ENCODE peak calls at places on chromosome 22, in ten cellular contexts. K, E, J, I, Y, X, T, O, M and H are unnamed samples.

GRCh38 chr22:50460942-50461341 is 13.9 kb downstream of the SBF1 start:
- DNase-seq in M (no peak), K (no peak), J (no peak), E (no peak), X (no peak), I (no peak), Y (no peak), T (no peak), O (no peak), H (no peak)

GRCh38 chr22:20940904-20941385 is 23.7 kb downstream of the CRKL start:
- DNase-seq in O (no peak), J (no peak), X (no peak), Y (no peak), K (no peak), M (no peak), I (no peak), E (no peak), T (no peak), H (no peak)

GRCh38 chr22:30574095-30574981 is at the start of gene GAL3ST1:
- DNase-seq in J (peak; percentile 34), Y (no peak), X (peak; percentile 78), O (no peak), E (no peak), T (peak; percentile 66), K (peak; percentile 66), I (no peak), M (no peak), H (no peak)

GRCh38 chr22:31179345-31179744 is 19.4 kb downstream of the RNF185 start:
- DNase-seq in E (no peak), J (no peak), K (peak; percentile 4), O (no peak), X (no peak), Y (no peak), M (no peak), T (no peak), I (no peak), H (no peak)

GRCh38 chr22:28430656-28431055 is 249.0 kb downstream of the TTC28 start:
- DNase-seq in J (no peak), E (peak; percentile 71), X (no peak), T (no peak), Y (peak; percentile 58), I (no peak), M (no peak), O (no peak), K (no peak), H (no peak)

GRCh38 chr22:29308791-29309262 is 2.4 kb downstream of the GAS2L1 start:
- DNase-seq in M (peak; percentile 39), Y (peak; percentile 46), T (no peak), X (no peak), I (no peak), O (no peak), K (no peak), E (peak; percentile 34), J (no peak), H (no peak)

GRCh38 chr22:20268350-20269012 is 363 bp upstream of the RTN4R start:
- DNase-seq in O (peak; percentile 8), K (peak; percentile 83), Y (peak; percentile 55), E (peak; percentile 17), T (peak; percentile 7), J (peak; percentile 70), I (peak; percentile 85), M (peak; percentile 26), X (no peak), H (peak; percentile 85)

GRCh38 chr22:20444325-20444724 is 6.7 kb upstream of the SCARF2 start:
- DNase-seq in E (no peak), J (no peak), O (no peak), X (peak; percentile 10), T (no peak), M (no peak), K (no peak), Y (no peak), I (no peak), H (no peak)

GRCh38 chr22:19811811-19812771 is 42.6 kb downstream of the GNB1L start:
- DNase-seq in I (peak; percentile 2), O (no peak), E (no peak), K (no peak), X (peak; percentile 66), Y (no peak), J (no peak), T (no peak), M (no peak), H (no peak)

GRCh38 chr22:47036352-47036751 is 273.9 kb downstream of the TBC1D22A start:
- DNase-seq in E (no peak), I (no peak), T (no peak), J (no peak), Y (no peak), K (no peak), O (no peak), X (peak; percentile 28), M (no peak), H (no peak)

GRCh38 chr22:37337204-37337943 is 55.1 kb downstream of the CYTH4 start:
- DNase-seq in Y (peak; percentile 45), X (no peak), M (peak; percentile 49), O (no peak), K (no peak), T (no peak), I (no peak), E (peak; percentile 53), J (no peak), H (no peak)

GRCh38 chr22:49426098-49426497 is 401.6 kb downstream of the BRD1 start:
- DNase-seq in M (no peak), O (no peak), I (no peak), T (no peak), K (no peak), E (no peak), X (peak; percentile 29), Y (no peak), J (no peak), H (peak; percentile 16)

GRCh38 chr22:27804683-27805297 is 3.2 kb upstream of the MN1 start:
- DNase-seq in I (peak; percentile 78), J (peak; percentile 57), Y (peak; percentile 82), T (peak; percentile 57), X (peak; percentile 83), E (peak; percentile 78), O (no peak), M (peak; percentile 67), K (peak; percentile 77), H (no peak)

GRCh38 chr22:31122532-31123291 is at the start of gene INPP5J:
- DNase-seq in O (peak; percentile 44), J (peak; percentile 42), M (peak; percentile 37), X (peak; percentile 73), K (peak; percentile 61), E (peak; percentile 37), T (peak; percentile 78), I (no peak), Y (peak; percentile 36), H (no peak)

GRCh38 chr22:30435674-30436126 is 10.1 kb downstream of the MTFP1 start:
- DNase-seq in E (no peak), T (no peak), K (no peak), I (peak; percentile 46), Y (no peak), X (peak; percentile 87), O (peak; percentile 79), M (no peak), J (no peak), H (no peak)

GRCh38 chr22:36764060-36764459 is 11.9 kb downstream of the IFT27 start:
- DNase-seq in X (peak; percentile 58), M (no peak), K (no peak), E (no peak), T (no peak), I (no peak), Y (no peak), J (no peak), O (no peak), H (no peak)

GRCh38 chr22:48605856-48606255 is 1221.8 kb downstream of the BRD1 start:
- DNase-seq in T (peak; percentile 13), O (no peak), M (no peak), Y (no peak), I (no peak), K (no peak), E (no peak), J (no peak), X (no peak), H (no peak)

GRCh38 chr22:27504360-27504759 is 297.2 kb downstream of the MN1 start:
- DNase-seq in Y (no peak), E (no peak), X (no peak), K (peak; percentile 38), I (no peak), O (no peak), J (no peak), T (no peak), M (no peak), H (no peak)

GRCh38 chr22:23240639-23241389 is 60.5 kb downstream of the BCR start:
- DNase-seq in X (no peak), M (no peak), T (peak; percentile 7), I (no peak), Y (peak; percentile 32), O (no peak), E (no peak), K (no peak), J (no peak), H (no peak)
- TF ChIP-seq CTCF in X (peak; percentile 43), M (peak; percentile 25), T (no peak), I (no peak), Y (peak; percentile 49), O (peak; percentile 27), E (peak; percentile 33), K (no peak), J (peak; percentile 40), H (peak; percentile 46)

GRCh38 chr22:45159652-45160462 is 3.9 kb upstream of the NUP50 start:
- DNase-seq in T (peak; percentile 18), J (no peak), Y (peak; percentile 72), I (peak; percentile 14), E (peak; percentile 55), K (no peak), O (no peak), M (no peak), X (no peak), H (no peak)
- TF ChIP-seq CTCF in T (no peak), J (peak; percentile 12), Y (no peak), I (no peak), E (peak; percentile 30), K (no peak), O (no peak), M (no peak), X (no peak), H (peak; percentile 34)

GRCh38 chr22:38685761-38686160 is 4.0 kb downstream of the TOMM22 start:
- DNase-seq in M (no peak), I (no peak), T (no peak), K (no peak), E (no peak), Y (no peak), X (no peak), O (no peak), J (no peak), H (no peak)

DNA sequence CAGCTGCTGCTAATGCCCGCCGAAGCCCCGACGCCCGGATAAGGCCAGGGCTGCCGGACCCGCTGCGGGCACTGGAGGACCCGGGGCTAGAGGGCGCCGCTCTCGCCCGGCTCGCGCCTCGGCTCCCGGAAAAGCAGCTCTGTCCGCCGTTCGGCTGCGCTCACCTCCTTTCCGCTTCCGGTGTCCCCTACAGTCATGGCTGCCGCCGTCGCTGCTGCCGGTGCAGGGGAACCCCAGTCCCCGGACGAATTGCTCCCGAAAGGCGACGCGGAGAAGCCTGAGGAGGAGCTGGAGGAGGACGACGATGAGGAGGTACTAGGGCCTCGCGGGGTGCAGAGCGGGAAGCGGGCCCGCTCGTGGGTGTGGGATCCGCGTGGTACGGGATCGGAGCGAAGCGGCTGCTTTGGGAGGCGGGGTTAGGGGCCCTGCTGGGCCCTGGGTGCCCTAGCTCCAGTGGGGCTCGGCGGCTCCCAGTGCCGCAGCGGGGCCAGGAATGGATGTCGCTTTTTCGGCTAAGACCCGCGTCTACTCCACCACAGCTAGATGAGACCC is at the start of gene TOMM22:
- DNase-seq in M (peak; percentile 86), K (peak; percentile 87), E (peak; percentile 83), J (peak; percentile 72), I (peak; percentile 85), X (peak; percentile 95), O (peak; percentile 72), Y (peak; percentile 89), T (peak; percentile 87), H (peak; percentile 89)
- TF ChIP-seq CTCF in M (peak; percentile 62), K (peak; percentile 35), E (peak; percentile 51), J (peak; percentile 66), I (no peak), X (peak; percentile 70), O (peak; percentile 58), Y (peak; percentile 41), T (peak; percentile 63), H (peak; percentile 55)

GRCh38 chr22:33467718-33468117 is 409.5 kb upstream of the SYN3 start:
- DNase-seq in Y (no peak), T (no peak), J (no peak), I (no peak), M (no peak), O (no peak), X (no peak), E (peak; percentile 42), K (no peak), H (no peak)
- TF ChIP-seq CTCF in Y (no peak), T (no peak), J (no peak), I (no peak), M (no peak), O (no peak), X (no peak), E (peak; percentile 43), K (no peak), H (no peak)